ENCODE peak calls at places on chromosome 19, in five cellular contexts. R is HFFc6, W is WERI-Rb-1, X is psoas muscle, H is nephron progenitor cell. P is an unnamed sample.
A peak's percentile ranks its signal among the peaks of the same experiment; 100 is the strongest.

GRCh38 chr19:7845390-7846179 is 15.6 kb downstream of the EVI5L start:
- DNase-seq in R (no peak), W (no peak), X (no peak), H (no peak), P (no peak)

GRCh38 chr19:42693760-42694350 is 46.4 kb downstream of the PSG3 start:
- DNase-seq in R (peak; percentile 39), W (peak; percentile 35), X (no peak), H (no peak), P (peak; percentile 57)

GRCh38 chr19:34269968-34270621 is 15.7 kb downstream of the GARRE1 start:
- DNase-seq in R (peak; percentile 87), W (no peak), X (peak; percentile 64), H (peak; percentile 5), P (peak; percentile 54)

GRCh38 chr19:11964858-11965645 is at the start of gene ZNF763:
- DNase-seq in R (peak; percentile 61), W (peak; percentile 97), X (peak; percentile 94), H (peak; percentile 94), P (no peak)

GRCh38 chr19:728011-728410 is 19.3 kb downstream of the PALM start:
- DNase-seq in R (no peak), W (no peak), X (peak; percentile 91), H (no peak), P (peak; percentile 73)

GRCh38 chr19:38949580-38950367 is 19.0 kb downstream of the MRPS12 start:
- DNase-seq in R (no peak), W (no peak), X (peak; percentile 88), H (peak; percentile 98), P (peak; percentile 90)

GRCh38 chr19:53910170-53910518 is 1.1 kb downstream of the CACNG7 start:
- DNase-seq in R (no peak), W (no peak), X (peak; percentile 17), H (peak; percentile 42), P (no peak)

GRCh38 chr19:48715276-48715675 is 4.2 kb downstream of the MAMSTR start:
- DNase-seq in R (no peak), W (no peak), X (peak; percentile 59), H (no peak), P (no peak)

GRCh38 chr19:489418-490196 is 6.7 kb upstream of the MADCAM1 start:
- DNase-seq in R (no peak), W (no peak), X (peak; percentile 73), H (no peak), P (peak; percentile 48)

GRCh38 chr19:3804429-3804828 is 18.2 kb upstream of the MATK start:
- DNase-seq in R (no peak), W (no peak), X (no peak), H (no peak), P (no peak)

GRCh38 chr19:45667620-45668341 is at the start of gene GIPR:
- DNase-seq in R (peak; percentile 53), W (peak; percentile 82), X (no peak), H (peak; percentile 77), P (no peak)

GRCh38 chr19:13463296-13463695 is 43.0 kb downstream of the CACNA1A start:
- DNase-seq in R (no peak), W (no peak), X (no peak), H (peak; percentile 85), P (peak; percentile 61)

GRCh38 chr19:4556574-4557185 is 2.8 kb downstream of the SEMA6B start:
- DNase-seq in R (no peak), W (peak; percentile 52), X (peak; percentile 77), H (peak; percentile 62), P (no peak)

GRCh38 chr19:56639217-56639616 is 3.7 kb upstream of the SMIM17 start:
- DNase-seq in R (no peak), W (no peak), X (no peak), H (peak; percentile 21), P (no peak)

GRCh38 chr19:373391-374182 is 29.0 kb upstream of the MIER2 start:
- DNase-seq in R (no peak), W (no peak), X (no peak), H (no peak), P (no peak)

GRCh38 chr19:14138576-14139265 is 2.3 kb upstream of the ASF1B start:
- DNase-seq in R (peak; percentile 40), W (no peak), X (no peak), H (no peak), P (no peak)

GRCh38 chr19:3783660-3784584 is 2.3 kb downstream of the MATK start:
- DNase-seq in R (no peak), W (peak; percentile 79), X (no peak), H (no peak), P (peak; percentile 46)

GRCh38 chr19:2242811-2243210 is 6.2 kb downstream of the SF3A2 start:
- DNase-seq in R (no peak), W (no peak), X (no peak), H (no peak), P (no peak)

GRCh38 chr19:53600217-53600616 is 31.6 kb upstream of the DPRX start:
- DNase-seq in R (no peak), W (no peak), X (no peak), H (no peak), P (no peak)

GRCh38 chr19:50906217-50906616 is 5.0 kb downstream of the KLK4 start:
- DNase-seq in R (no peak), W (peak; percentile 42), X (no peak), H (peak; percentile 73), P (peak; percentile 58)

GRCh38 chr19:1945899-1946298 is 4.9 kb downstream of the CSNK1G2 start:
- DNase-seq in R (no peak), W (peak; percentile 84), X (no peak), H (peak; percentile 69), P (peak; percentile 72)

GRCh38 chr19:45640849-45641273 is 1.7 kb upstream of the EML2 start:
- DNase-seq in R (no peak), W (no peak), X (no peak), H (peak; percentile 56), P (no peak)

GRCh38 chr19:57566396-57567256 is 7.0 kb upstream of the ZNF550 start:
- DNase-seq in R (no peak), W (no peak), X (no peak), H (no peak), P (no peak)

GRCh38 chr19:5667751-5668271 is 12.5 kb downstream of the MICOS13 start:
- DNase-seq in R (no peak), W (peak; percentile 88), X (no peak), H (no peak), P (no peak)

GRCh38 chr19:4172861-4173473 is 9.4 kb downstream of the SIRT6 start:
- DNase-seq in R (no peak), W (peak; percentile 60), X (peak; percentile 82), H (peak; percentile 98), P (peak; percentile 90)

GRCh38 chr19:447816-448546 is 12.9 kb downstream of the SHC2 start:
- DNase-seq in R (no peak), W (no peak), X (no peak), H (peak; percentile 36), P (no peak)

GRCh38 chr19:19115954-19116353 is 22.3 kb downstream of the TMEM161A start:
- DNase-seq in R (no peak), W (peak; percentile 86), X (peak; percentile 78), H (peak; percentile 50), P (peak; percentile 74)

GRCh38 chr19:35986664-35987570 is 8.1 kb upstream of the SDHAF1 start:
- DNase-seq in R (no peak), W (peak; percentile 83), X (peak; percentile 62), H (peak; percentile 60), P (peak; percentile 38)

GRCh38 chr19:13883665-13884064 is 6.7 kb downstream of the NANOS3 start:
- DNase-seq in R (no peak), W (no peak), X (no peak), H (no peak), P (no peak)

GRCh38 chr19:30228726-30229523 is 143.3 kb upstream of the ZNF536 start:
- DNase-seq in R (no peak), W (peak; percentile 16), X (no peak), H (peak; percentile 49), P (peak; percentile 43)

GRCh38 chr19:30226464-30227070 is 145.6 kb upstream of the ZNF536 start:
- DNase-seq in R (no peak), W (peak; percentile 53), X (no peak), H (peak; percentile 42), P (no peak)

GRCh38 chr19:30228113-30228725 is 144.0 kb upstream of the ZNF536 start:
- DNase-seq in R (no peak), W (peak; percentile 35), X (no peak), H (peak; percentile 72), P (no peak)

GRCh38 chr19:30227071-30227621 is 145.0 kb upstream of the ZNF536 start:
- DNase-seq in R (no peak), W (no peak), X (no peak), H (no peak), P (no peak)

GRCh38 chr19:30227661-30228112 is 144.5 kb upstream of the ZNF536 start:
- DNase-seq in R (peak; percentile 35), W (peak; percentile 77), X (peak; percentile 72), H (peak; percentile 89), P (peak; percentile 89)
- TF ChIP-seq CTCF in R (peak; percentile 75), W (peak; percentile 36), X (peak; percentile 57), H (peak; percentile 44), P (peak; percentile 69)

DNA sequence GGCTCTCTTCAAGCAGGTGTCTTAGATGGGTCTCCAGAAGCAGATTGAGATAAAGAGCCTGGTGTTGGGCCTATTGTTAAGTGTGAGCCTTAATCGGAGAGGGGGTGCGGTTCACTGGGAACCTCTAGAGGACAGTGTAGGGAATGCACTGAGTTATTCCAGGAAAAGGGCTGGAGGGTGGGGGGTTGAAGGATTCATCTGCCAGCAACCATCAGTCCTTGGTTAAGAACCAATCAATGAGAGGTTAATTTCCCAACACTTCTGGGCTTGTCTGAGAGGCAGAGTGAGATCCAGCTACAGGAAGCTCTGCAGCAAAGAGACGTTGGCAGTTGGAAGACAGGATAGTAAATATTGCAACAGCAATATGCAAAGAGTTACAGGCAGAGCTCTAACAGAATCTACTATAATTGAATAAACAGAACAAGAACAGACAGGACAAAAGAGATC is 28.7 kb downstream of the CYP4F2 start:
- DNase-seq in R (no peak), W (peak; percentile 22), X (no peak), H (no peak), P (no peak)
- TF ChIP-seq CTCF in R (peak; percentile 58), W (peak; percentile 63), X (peak; percentile 36), H (no peak), P (no peak)

GRCh38 chr19:55459950-55460657 is 1.3 kb downstream of the ISOC2 start:
- DNase-seq in R (peak; percentile 23), W (no peak), X (no peak), H (no peak), P (no peak)

GRCh38 chr19:55460670-55461258 is 678 bp downstream of the ISOC2 start:
- DNase-seq in R (peak; percentile 48), W (peak; percentile 87), X (peak; percentile 91), H (peak; percentile 89), P (peak; percentile 60)

GRCh38 chr19:55462722-55463121 is 1.3 kb upstream of the ISOC2 start:
- DNase-seq in R (no peak), W (no peak), X (no peak), H (no peak), P (no peak)

GRCh38 chr19:55461974-55462628 is 659 bp upstream of the ISOC2 start:
- DNase-seq in R (no peak), W (no peak), X (no peak), H (no peak), P (no peak)

GRCh38 chr19:55461259-55461973 is at the start of gene ISOC2:
- DNase-seq in R (peak; percentile 100), W (peak; percentile 100), X (peak; percentile 100), H (peak; percentile 100), P (peak; percentile 100)
- TF ChIP-seq CTCF in R (no peak), W (no peak), X (no peak), H (no peak), P (no peak)

DNA sequence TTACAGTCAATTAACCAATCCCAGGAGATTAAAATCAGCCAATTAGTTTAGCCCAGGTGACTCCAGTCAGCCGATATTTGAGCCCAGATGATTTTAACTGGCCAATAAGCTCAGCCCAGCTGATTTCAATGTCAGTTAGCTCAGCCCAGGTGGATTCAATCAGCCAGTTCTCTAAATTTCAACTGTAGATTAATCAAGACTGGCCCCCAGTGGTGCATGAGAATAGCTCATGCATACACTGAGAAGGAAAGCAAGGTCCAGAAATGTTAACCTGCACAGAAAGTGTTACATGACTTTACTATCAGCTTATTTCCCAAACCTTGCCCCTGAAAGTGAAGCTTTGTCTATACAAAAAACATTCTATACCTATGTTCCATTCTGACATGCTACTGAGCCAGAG is 55.4 kb upstream of the ZNF724 start:
- DNase-seq in R (no peak), W (peak; percentile 18), X (no peak), H (no peak), P (no peak)
- TF ChIP-seq CTCF in R (no peak), W (peak; percentile 49), X (no peak), H (no peak), P (no peak)

P was measured in endothelial cell.